ENCODE peak calls at places on chromosomes 4 and X, in five cellular contexts. G, H, C, Q and A are unnamed samples.

GRCh38 chr4:186342582-186342981 is 76.6 kb downstream of the F11 start:
- DNase-seq in G (no peak), H (no peak), C (no peak), Q (no peak), A (no peak)

GRCh38 chr4:86092684-86093083 is 267.2 kb downstream of the MAPK10 start:
- DNase-seq in G (no peak), H (no peak), C (no peak), Q (no peak), A (peak; percentile 4)

GRCh38 chrX:101999644-102000539 is 68.1 kb upstream of the ZMAT1 start:
- DNase-seq in G (no peak), H (no peak), C (no peak), Q (no peak), A (no peak)

GRCh38 chr4:80309301-80310004 is 26.1 kb upstream of the CFAP299 start:
- DNase-seq in G (no peak), H (no peak), C (no peak), Q (no peak), A (peak; percentile 10)

GRCh38 chr4:7285244-7286122 is 93.1 kb downstream of the SORCS2 start:
- DNase-seq in G (no peak), H (no peak), C (no peak), Q (no peak), A (no peak)

GRCh38 chrX:110004210-110004609 is 1.3 kb downstream of the TMEM164 start:
- DNase-seq in G (no peak), H (no peak), C (no peak), Q (no peak), A (no peak)

GRCh38 chr4:33649015-33649414 is 2595.3 kb downstream of the ARAP2 start:
- DNase-seq in G (no peak), H (no peak), C (no peak), Q (no peak), A (peak; percentile 28)

GRCh38 chr4:14025093-14025492 is 397.6 kb upstream of the BOD1L1 start:
- DNase-seq in G (no peak), H (no peak), C (no peak), Q (no peak), A (no peak)

GRCh38 chr4:2928242-2929155 is 34.7 kb downstream of the NOP14 start:
- DNase-seq in G (no peak), H (no peak), C (no peak), Q (peak; percentile 40), A (peak; percentile 30)